ENCODE peak calls at places on chromosomes 5 and 9, in five cellular contexts. O is NCI-H774; J is NCI-H2081 treated with DMSO at 0.1 percent for 48 hours; T is cardiac fibroblast; V is stimulated activated CD4-positive, alpha-beta T cell treated with anti-CD3 and anti-CD28 coated beads, Interleukin-15, amount 100 ng/mL, for 1 hour. R is an unnamed sample.

GRCh38 chr5:135482383-135482933 is 30.3 kb upstream of the TIFAB start:
- DNase-seq in T (no peak), O (no peak), J (no peak), V (no peak), R (no peak)

GRCh38 chr9:37061763-37062162 is 27.7 kb upstream of the PAX5 start:
- DNase-seq in O (no peak), V (no peak), T (no peak), J (no peak), R (no peak)

GRCh38 chr5:43041669-43042175 is 1.6 kb upstream of the ANXA2R start:
- DNase-seq in O (peak), V (no peak), T (peak), J (no peak), R (no peak)

GRCh38 chr5:177303121-177303924 is at the start of the genes PRELID1 and RAB24:
- DNase-seq in T (peak), J (no peak), V (peak), O (peak), R (no peak)

GRCh38 chr9:124623966-124624734 is 117.0 kb upstream of the NR5A1 start:
- DNase-seq in T (no peak), V (no peak), J (no peak), O (no peak), R (no peak)

GRCh38 chr9:12884736-12885395 is 110.0 kb downstream of the LURAP1L start:
- DNase-seq in J (no peak), T (peak), O (no peak), V (no peak), R (no peak)

GRCh38 chr5:178433273-178433775 is 156.9 kb downstream of the COL23A1 start:
- DNase-seq in T (no peak), V (no peak), J (no peak), O (no peak), R (no peak)

GRCh38 chr5:169408166-169408565 is 107.2 kb upstream of the SLIT3 start:
- DNase-seq in T (no peak), V (no peak), O (no peak), J (no peak), R (no peak)

GRCh38 chr5:66222455-66222854 is 78.4 kb downstream of the SREK1 start:
- DNase-seq in O (no peak), T (no peak), J (no peak), V (no peak), R (no peak)

GRCh38 chr9:133538176-133538575 is 3.7 kb downstream of the ADAMTSL2 start:
- DNase-seq in O (no peak), J (no peak), T (no peak), V (no peak), R (no peak)

GRCh38 chr9:69471433-69471832 is 146.4 kb downstream of the ENTREP1 start:
- DNase-seq in V (no peak), J (no peak), O (no peak), T (peak), R (no peak)

GRCh38 chr5:170638454-170639220 is 134.8 kb downstream of the KCNIP1 start:
- DNase-seq in T (peak), O (peak), V (no peak), J (no peak), R (no peak)

GRCh38 chr5:176737001-176737745 is 73.2 kb upstream of the UNC5A start:
- DNase-seq in O (no peak), V (no peak), T (no peak), J (no peak), R (no peak)

GRCh38 chr5:170736966-170737365 is 46.6 kb upstream of the GABRP start:
- DNase-seq in T (no peak), V (no peak), O (no peak), J (no peak), R (no peak)

GRCh38 chr5:2532809-2533208 is 218.7 kb downstream of the IRX2 start:
- DNase-seq in O (no peak), J (no peak), T (no peak), V (no peak), R (no peak)

GRCh38 chr9:84512493-84512892 is 157.0 kb upstream of the NTRK2 start:
- DNase-seq in V (no peak), T (no peak), O (no peak), J (no peak), R (no peak)

GRCh38 chr5:143677403-143677802 is 134.6 kb upstream of the HMHB1 start:
- DNase-seq in V (no peak), J (no peak), T (no peak), O (no peak), R (no peak)

GRCh38 chr9:134626576-134627416 is 14.8 kb upstream of the COL5A1 start:
- DNase-seq in T (peak), V (no peak), O (no peak), J (no peak), R (no peak)

GRCh38 chr9:127909839-127910273 is 7.0 kb downstream of the ST6GALNAC4 start:
- DNase-seq in V (no peak), T (no peak), J (no peak), O (no peak), R (no peak)

GRCh38 chr5:54093081-54093492 is 217.3 kb downstream of the ARL15 start:
- DNase-seq in T (no peak), J (no peak), O (no peak), V (no peak), R (no peak)

GRCh38 chr5:77437194-77437593 is 54.9 kb downstream of the WDR41 start:
- DNase-seq in O (peak), T (no peak), V (no peak), J (no peak), R (peak)

GRCh38 chr5:151094861-151095260 is 14.0 kb upstream of the TNIP1 start:
- DNase-seq in J (no peak), T (peak), V (no peak), O (no peak), R (no peak)

GRCh38 chr5:127068771-127069330 is 4.5 kb downstream of the C5orf63 start:
- DNase-seq in V (no peak), T (peak), J (no peak), O (no peak), R (no peak)

GRCh38 chr9:72980600-72981265 is 27.9 kb upstream of the ALDH1A1 start:
- DNase-seq in V (no peak), O (no peak), J (no peak), T (no peak), R (no peak)

GRCh38 chr9:5574998-5575397 is 53.9 kb upstream of the RIC1 start:
- DNase-seq in V (no peak), J (no peak), T (no peak), O (no peak), R (no peak)

R was measured in NCI-H1436 treated with DMSO at 0.1 percent for 48 hours.